ENCODE peak calls at places on chromosomes 1 and 21, in four cellular contexts. H, O, B and N are unnamed samples.
A peak's percentile ranks its signal among the peaks of the same experiment; 100 is the strongest.

GRCh38 chr1:161038523-161039153 is at the start of gene TSTD1:
- DNase-seq in H (peak; percentile 70), O (no peak), B (peak; percentile 46), N (no peak)

GRCh38 chr1:22553991-22554522 is 9.2 kb upstream of the EPHA8 start:
- DNase-seq in H (no peak), O (no peak), B (no peak), N (no peak)

GRCh38 chr1:94240822-94241221 is 3.4 kb upstream of the ARHGAP29 start:
- DNase-seq in H (no peak), O (no peak), B (peak; percentile 31), N (no peak)

GRCh38 chr1:169109561-169110134 is 3.2 kb downstream of the ATP1B1 start:
- DNase-seq in H (no peak), O (no peak), B (no peak), N (peak; percentile 74)

GRCh38 chr1:165137551-165138316 is 218.8 kb downstream of the LMX1A start:
- DNase-seq in H (no peak), O (no peak), B (no peak), N (no peak)

GRCh38 chr1:222887127-222887461 is 72.3 kb downstream of the DISP1 start:
- DNase-seq in H (no peak), O (no peak), B (no peak), N (no peak)

GRCh38 chr1:7485086-7485780 is 285.9 kb upstream of the VAMP3 start:
- DNase-seq in H (no peak), O (no peak), B (no peak), N (no peak)

GRCh38 chr1:21289700-21290545 is at the start of gene ECE1:
- DNase-seq in H (no peak), O (no peak), B (no peak), N (peak; percentile 82)

GRCh38 chr1:246302671-246303317 is 204.3 kb downstream of the SMYD3 start:
- DNase-seq in H (no peak), O (no peak), B (no peak), N (no peak)

GRCh38 chr1:53543771-53544695 is 84.8 kb downstream of the DMRTB1 start:
- DNase-seq in H (peak; percentile 26), O (no peak), B (no peak), N (no peak)

GRCh38 chr1:66542811-66543767 is 9.1 kb downstream of the SGIP1 start:
- DNase-seq in H (no peak), O (no peak), B (no peak), N (no peak)

GRCh38 chr1:236997361-236997760 is 6.9 kb downstream of the MT1HL1 start:
- DNase-seq in H (no peak), O (no peak), B (no peak), N (no peak)

GRCh38 chr1:231231511-231231910 is 9.5 kb upstream of the GNPAT start:
- DNase-seq in H (no peak), O (no peak), B (no peak), N (no peak)

GRCh38 chr1:240226102-240226501 is 134.4 kb downstream of the FMN2 start:
- DNase-seq in H (no peak), O (no peak), B (no peak), N (no peak)

GRCh38 chr1:163069142-163069541 is at the start of gene RGS4:
- DNase-seq in H (peak; percentile 53), O (no peak), B (peak; percentile 81), N (peak; percentile 78)

GRCh38 chr21:46285206-46285661 is at the start of gene MCM3AP:
- DNase-seq in H (no peak), O (no peak), B (no peak), N (no peak)

GRCh38 chr1:201788296-201788695 is 40.7 kb upstream of the IPO9 start:
- DNase-seq in H (no peak), O (no peak), B (no peak), N (no peak)

GRCh38 chr1:167819849-167820683 is 93.9 kb downstream of the ADCY10 start:
- DNase-seq in H (peak; percentile 94), O (no peak), B (peak; percentile 46), N (peak; percentile 91)

GRCh38 chr1:80876035-80876434 is 924.7 kb upstream of the ADGRL2 start:
- DNase-seq in H (no peak), O (no peak), B (no peak), N (no peak)

GRCh38 chr1:156933136-156933535 is 12.7 kb downstream of the LRRC71 start:
- DNase-seq in H (peak; percentile 28), O (no peak), B (no peak), N (no peak)
- H3K4me3 ChIP-seq in H (no peak overlapping the region), O (no peak overlapping the region), B (no peak overlapping the region), N (no peak overlapping the region)

GRCh38 chr1:108646265-108646660 is 14.6 kb downstream of the HENMT1 start:
- DNase-seq in H (no peak), O (no peak), B (no peak), N (no peak)
- H3K4me3 ChIP-seq in H (no peak overlapping the region), O (no peak overlapping the region), B (no peak overlapping the region), N (no peak overlapping the region)

DNA sequence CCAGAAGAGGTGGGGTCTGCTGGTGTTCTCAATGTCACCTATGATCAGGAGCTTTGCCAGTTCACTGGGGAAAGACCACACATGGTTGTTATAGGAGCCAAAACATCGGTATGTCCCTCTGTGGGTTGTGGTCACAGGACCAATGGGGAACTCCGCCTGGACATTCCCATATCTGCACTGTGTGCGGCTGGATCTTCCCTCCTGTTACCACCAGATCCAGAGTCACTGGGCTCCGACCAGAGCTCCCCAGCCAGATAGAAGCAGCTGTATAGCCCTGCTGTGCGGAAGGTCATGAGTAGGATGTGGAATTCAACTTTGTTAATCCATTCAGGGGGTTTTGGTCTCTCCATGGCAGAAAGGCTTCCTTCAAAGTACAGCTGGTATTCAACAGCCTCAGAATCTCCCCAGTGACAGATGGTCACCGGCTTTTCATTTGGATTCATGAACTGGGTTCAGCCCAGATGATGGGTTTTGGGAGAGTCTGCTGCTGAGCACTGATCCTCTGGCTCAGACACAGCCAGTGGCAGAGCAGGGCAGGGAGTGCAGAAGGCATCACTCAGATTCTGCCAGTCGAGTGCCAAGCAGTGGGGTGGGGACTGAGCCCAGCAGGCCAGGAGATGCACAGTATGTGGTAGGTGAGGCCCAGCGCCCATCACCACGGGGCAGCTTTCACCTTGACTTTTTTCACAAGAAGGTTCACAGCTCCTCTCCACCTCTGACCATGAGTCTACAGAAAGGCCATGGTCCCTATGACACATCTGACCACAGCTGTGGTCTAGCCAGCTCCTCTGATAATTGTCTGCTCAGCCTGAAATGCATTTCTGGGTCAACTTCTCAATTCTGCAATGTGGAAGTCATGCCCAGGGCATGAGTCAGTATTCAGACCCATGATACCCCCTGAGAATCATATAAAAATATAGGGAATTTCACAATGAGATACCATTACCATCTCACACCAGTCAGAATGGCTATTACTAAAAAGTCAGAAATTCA is 2.9 kb upstream of the SHCBP1L start:
- DNase-seq in H (no peak), O (no peak), B (no peak), N (no peak)
- H3K4me3 ChIP-seq in H (no peak overlapping the region), O (no peak overlapping the region), B (no peak overlapping the region), N (no peak overlapping the region)

GRCh38 chr1:150282558-150282958 is 204 bp downstream of the CIART start:
- DNase-seq in H (no peak), O (no peak), B (no peak), N (no peak)

GRCh38 chr1:150280138-150280707 is 2.1 kb upstream of the CIART start:
- DNase-seq in H (no peak), O (no peak), B (no peak), N (no peak)

GRCh38 chr1:150281758-150282557 is at the start of gene CIART:
- DNase-seq in H (peak; percentile 96), O (peak; percentile 64), B (peak; percentile 93), N (peak; percentile 98)

GRCh38 chr1:150281221-150281757 is 1.1 kb upstream of the CIART start:
- DNase-seq in H (peak; percentile 85), O (no peak), B (peak; percentile 62), N (peak; percentile 80)

GRCh38 chr1:150283260-150283659 is 906 bp downstream of the CIART start:
- DNase-seq in H (no peak), O (no peak), B (no peak), N (no peak)
- H3K4me3 ChIP-seq in H (peak overlapping the region; percentile 80), O (peak overlapping the region; percentile 58), B (peak overlapping the region; percentile 10), N (peak overlapping the region; percentile 81)

DNA sequence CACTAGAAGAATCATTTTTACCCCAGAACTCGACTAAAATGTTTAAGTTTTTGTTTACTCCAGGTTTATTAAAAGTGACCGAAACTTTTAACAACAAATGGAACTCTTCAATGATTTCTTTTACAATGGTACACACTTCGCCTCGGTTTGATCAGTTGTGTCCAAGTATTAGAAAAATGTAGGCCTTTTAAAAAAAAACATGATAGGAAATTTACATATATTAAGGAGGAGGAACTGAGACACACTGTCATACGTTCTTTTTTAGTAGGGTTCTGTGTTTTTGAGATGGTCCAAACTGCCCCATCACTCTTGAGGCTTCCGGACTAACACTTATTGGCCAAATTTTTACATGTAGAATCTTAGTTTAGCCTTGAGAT is 1.3 kb downstream of the PRDM2 start:
- DNase-seq in H (no peak), O (no peak), B (no peak), N (no peak)
- H3K4me3 ChIP-seq in H (peak overlapping the region; percentile 79), O (peak overlapping the region; percentile 77), B (no peak overlapping the region), N (peak overlapping the region; percentile 75)

DNA sequence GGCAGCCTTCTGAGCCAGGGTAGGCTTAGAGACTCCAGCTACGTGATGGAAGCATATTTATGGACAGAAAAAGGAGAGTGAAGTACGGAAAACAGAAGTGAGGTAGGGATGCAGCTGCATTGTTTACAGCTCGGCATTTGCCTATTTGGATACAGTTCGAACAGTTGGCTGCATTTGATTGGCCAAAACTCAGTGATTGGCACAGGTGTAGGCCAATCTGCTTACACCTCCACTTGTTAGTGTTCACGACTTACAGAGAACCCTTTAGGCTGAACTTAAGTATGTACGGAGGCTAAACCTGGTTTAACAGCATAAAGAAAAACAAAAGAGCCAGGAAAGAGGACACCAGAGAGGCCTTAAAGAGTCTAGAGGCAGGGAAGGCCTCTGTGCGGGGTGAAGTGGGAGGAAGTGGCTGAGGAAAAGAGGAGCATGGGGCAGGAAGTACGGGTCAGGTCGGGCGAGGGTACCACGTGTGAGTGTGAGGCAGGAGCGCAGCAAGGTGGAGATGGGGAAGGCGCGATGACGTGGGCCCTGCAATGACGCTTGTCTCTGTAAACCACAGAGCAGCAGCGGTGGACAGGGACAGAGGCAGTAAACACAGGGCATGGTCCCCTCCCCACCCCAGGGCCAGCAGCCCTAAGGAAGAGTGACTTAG is 32.0 kb downstream of the RSPH1 start:
- DNase-seq in H (peak; percentile 51), O (no peak), B (peak; percentile 11), N (no peak)
- H3K4me3 ChIP-seq in H (no peak overlapping the region), O (no peak overlapping the region), B (peak overlapping the region; percentile 46), N (no peak overlapping the region)

GRCh38 chr1:3911521-3911845 is 11.4 kb upstream of the C1orf174 start:
- DNase-seq in H (no peak), O (no peak), B (no peak), N (no peak)

GRCh38 chr1:3910049-3910731 is 10.1 kb upstream of the C1orf174 start:
- DNase-seq in H (no peak), O (no peak), B (no peak), N (no peak)

GRCh38 chr1:3911981-3912808 is 12.1 kb upstream of the C1orf174 start:
- DNase-seq in H (no peak), O (no peak), B (no peak), N (peak; percentile 68)

GRCh38 chr1:3909615-3910014 is 9.5 kb upstream of the C1orf174 start:
- DNase-seq in H (no peak), O (no peak), B (no peak), N (no peak)

GRCh38 chr1:3910769-3911520 is 10.9 kb upstream of the C1orf174 start:
- DNase-seq in H (peak; percentile 82), O (no peak), B (peak; percentile 80), N (no peak)
- H3K4me3 ChIP-seq in H (no peak overlapping the region), O (no peak overlapping the region), B (no peak overlapping the region), N (peak overlapping the region; percentile 38)